ENCODE peak calls at places on chromosomes 13 and 19, in four cellular contexts. U is thoracic aorta, M is SK-N-SH, I is heart right ventricle. E is an unnamed sample.

GRCh38 chr19:34173145-34173956 is 1.0 kb downstream of the LSM14A start:
- DNase-seq in U (no peak), M (peak; percentile 36), I (peak; percentile 22), E (no peak)

GRCh38 chr13:63345835-63346234 is 1930.2 kb upstream of the PCDH20 start:
- DNase-seq in U (no peak), M (no peak), I (no peak), E (no peak)

GRCh38 chr19:39825531-39826076 is 8.4 kb downstream of the DYRK1B start:
- DNase-seq in U (no peak), M (no peak), I (no peak), E (no peak)

GRCh38 chr13:48828962-48829405 is 146.7 kb upstream of the FNDC3A start:
- DNase-seq in U (no peak), M (peak; percentile 6), I (no peak), E (no peak)

GRCh38 chr13:76856141-76856571 is 30.0 kb downstream of the KCTD12 start:
- DNase-seq in U (no peak), M (no peak), I (no peak), E (no peak)

GRCh38 chr13:59047546-59047945 is 1116.2 kb downstream of the DIAPH3 start:
- DNase-seq in U (no peak), M (no peak), I (no peak), E (no peak)

GRCh38 chr13:104831823-104832222 is 1703.6 kb downstream of the EFNB2 start:
- DNase-seq in U (no peak), M (no peak), I (no peak), E (no peak)

GRCh38 chr13:44306401-44307192 is 67.0 kb upstream of the SERP2 start:
- DNase-seq in U (no peak), M (no peak), I (peak; percentile 89), E (peak; percentile 81)

GRCh38 chr19:13987101-13987890 is 18.8 kb downstream of the RFX1 start:
- DNase-seq in U (no peak), M (peak; percentile 53), I (peak; percentile 51), E (no peak)

GRCh38 chr19:53772943-53773342 is 51.2 kb downstream of the NLRP12 start:
- DNase-seq in U (peak; percentile 9), M (peak; percentile 55), I (peak; percentile 38), E (peak; percentile 6)

GRCh38 chr13:110841846-110842245 is 73.0 kb downstream of the ANKRD10 start:
- DNase-seq in U (no peak), M (no peak), I (no peak), E (no peak)

GRCh38 chr19:2188708-2189385 is 25.1 kb downstream of the DOT1L start:
- DNase-seq in U (no peak), M (no peak), I (no peak), E (peak; percentile 15)

GRCh38 chr13:61950828-61951227 is 535.2 kb upstream of the PCDH20 start:
- DNase-seq in U (no peak), M (no peak), I (no peak), E (no peak)

GRCh38 chr19:44313231-44313630 is 8.4 kb upstream of the ZNF235 start:
- DNase-seq in U (no peak), M (no peak), I (no peak), E (no peak)

GRCh38 chr13:53238241-53238640 is 209.6 kb downstream of the OLFM4 start:
- DNase-seq in U (no peak), M (no peak), I (no peak), E (no peak)

GRCh38 chr19:7856277-7856581 is 18.0 kb downstream of the PRR36 start:
- DNase-seq in U (no peak), M (no peak), I (no peak), E (no peak)

GRCh38 chr13:93039131-93039530 is 187.5 kb upstream of the GPC6 start:
- DNase-seq in U (no peak), M (no peak), I (no peak), E (no peak)

GRCh38 chr19:49639401-49640112 is 386 bp downstream of the RRAS start:
- DNase-seq in U (no peak), M (no peak), I (peak; percentile 47), E (no peak)

GRCh38 chr19:741506-742131 is 9.3 kb upstream of the MISP start:
- DNase-seq in U (no peak), M (peak; percentile 71), I (no peak), E (no peak)

GRCh38 chr13:60411464-60411863 is 14.4 kb downstream of the TDRD3 start:
- DNase-seq in U (no peak), M (no peak), I (no peak), E (no peak)

GRCh38 chr13:109163052-109163413 is 533.6 kb downstream of the MYO16 start:
- DNase-seq in U (no peak), M (no peak), I (no peak), E (no peak)

GRCh38 chr13:27271572-27272096 is 1.0 kb downstream of the RASL11A start:
- DNase-seq in U (no peak), M (no peak), I (no peak), E (no peak)

GRCh38 chr19:29850482-29850881 is 38.7 kb downstream of the CCNE1 start:
- DNase-seq in U (no peak), M (no peak), I (no peak), E (no peak)

GRCh38 chr19:16091546-16092475 is 15.5 kb downstream of the TPM4 start:
- DNase-seq in U (no peak), M (no peak), I (no peak), E (no peak)

GRCh38 chr19:33282036-33282686 is 20.2 kb downstream of the CEBPA start:
- DNase-seq in U (no peak), M (no peak), I (no peak), E (no peak)

GRCh38 chr19:32309711-32310390 is 35.6 kb upstream of the ZNF507 start:
- DNase-seq in U (no peak), M (no peak), I (no peak), E (no peak)

GRCh38 chr19:10406191-10406590 is 2.8 kb upstream of the CDC37 start:
- DNase-seq in U (no peak), M (no peak), I (no peak), E (no peak)

GRCh38 chr19:10404888-10405808 is 1.8 kb upstream of the CDC37 start:
- DNase-seq in U (no peak), M (peak; percentile 42), I (no peak), E (no peak)

GRCh38 chr19:10403137-10404021 is at the start of gene CDC37:
- DNase-seq in U (peak; percentile 84), M (peak; percentile 98), I (peak; percentile 95), E (peak; percentile 91)

GRCh38 chr19:10408511-10409291 is 5.4 kb upstream of the CDC37 start:
- DNase-seq in U (no peak), M (peak; percentile 34), I (no peak), E (no peak)

DNA sequence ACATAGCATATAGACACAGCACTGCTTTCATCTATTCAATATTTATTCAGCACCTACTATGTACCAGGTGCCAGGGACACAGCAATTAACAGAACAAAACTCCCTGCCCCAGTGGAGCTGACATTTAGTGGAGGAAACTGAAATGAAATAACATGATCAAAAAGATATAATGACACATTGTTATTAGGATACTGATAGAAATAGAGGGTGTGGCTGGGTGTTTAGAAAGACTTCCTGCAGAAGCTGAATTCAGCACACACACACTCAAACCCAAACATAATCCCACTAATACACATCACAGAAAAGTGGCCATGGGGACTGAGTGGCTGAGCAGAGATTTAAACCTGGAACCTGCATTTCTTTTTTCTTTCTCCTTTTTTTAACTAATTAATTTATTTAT is 3.8 kb upstream of the CDC37 start:
- DNase-seq in U (no peak), M (no peak), I (no peak), E (no peak)
- H3K27ac ChIP-seq in U (no peak overlapping the region), M (no peak overlapping the region), I (peak overlapping the region; percentile 0), E (no peak overlapping the region)

GRCh38 chr19:42110658-42111057 is 21.6 kb downstream of the POU2F2 start:
- DNase-seq in U (no peak), M (no peak), I (no peak), E (no peak)
- H3K27ac ChIP-seq in U (no peak overlapping the region), M (peak overlapping the region; percentile 98), I (peak overlapping the region; percentile 26), E (peak overlapping the region; percentile 94)

DNA sequence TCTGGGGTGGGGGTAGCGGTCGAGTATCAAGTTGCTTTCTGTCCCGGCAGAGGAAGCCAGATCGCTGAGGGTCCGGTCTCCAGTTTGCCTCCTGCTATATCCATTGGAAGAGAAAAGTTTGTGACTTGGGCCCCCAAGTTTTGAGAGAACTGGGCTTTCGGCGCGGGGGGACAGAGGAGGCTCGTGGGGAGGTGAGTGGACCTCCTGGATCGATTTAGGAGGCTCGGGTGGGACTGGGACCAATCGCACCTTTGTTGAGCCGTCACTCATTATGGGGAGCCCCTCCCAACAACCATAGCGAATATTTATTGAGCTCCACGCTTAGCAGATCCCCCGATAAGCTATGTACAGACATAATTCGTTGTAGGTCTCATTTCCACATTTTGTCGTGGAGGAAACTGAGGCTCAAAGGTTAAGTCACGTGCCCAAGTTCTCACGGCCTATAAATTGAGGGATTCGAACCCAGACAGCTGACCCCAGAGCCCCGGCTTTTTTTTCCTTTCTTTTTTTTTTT is 909 bp downstream of the RFXANK start:
- DNase-seq in U (no peak), M (no peak), I (no peak), E (no peak)
- H3K27ac ChIP-seq in U (peak overlapping the region; percentile 99), M (peak overlapping the region; percentile 44), I (peak overlapping the region; percentile 100), E (no peak overlapping the region)

GRCh38 chr19:18439910-18440237 is 1.9 kb upstream of the ISYNA1 start:
- DNase-seq in U (no peak), M (no peak), I (no peak), E (no peak)
- H3K27ac ChIP-seq in U (peak overlapping the region; percentile 82), M (no peak overlapping the region), I (no peak overlapping the region), E (no peak overlapping the region)

DNA sequence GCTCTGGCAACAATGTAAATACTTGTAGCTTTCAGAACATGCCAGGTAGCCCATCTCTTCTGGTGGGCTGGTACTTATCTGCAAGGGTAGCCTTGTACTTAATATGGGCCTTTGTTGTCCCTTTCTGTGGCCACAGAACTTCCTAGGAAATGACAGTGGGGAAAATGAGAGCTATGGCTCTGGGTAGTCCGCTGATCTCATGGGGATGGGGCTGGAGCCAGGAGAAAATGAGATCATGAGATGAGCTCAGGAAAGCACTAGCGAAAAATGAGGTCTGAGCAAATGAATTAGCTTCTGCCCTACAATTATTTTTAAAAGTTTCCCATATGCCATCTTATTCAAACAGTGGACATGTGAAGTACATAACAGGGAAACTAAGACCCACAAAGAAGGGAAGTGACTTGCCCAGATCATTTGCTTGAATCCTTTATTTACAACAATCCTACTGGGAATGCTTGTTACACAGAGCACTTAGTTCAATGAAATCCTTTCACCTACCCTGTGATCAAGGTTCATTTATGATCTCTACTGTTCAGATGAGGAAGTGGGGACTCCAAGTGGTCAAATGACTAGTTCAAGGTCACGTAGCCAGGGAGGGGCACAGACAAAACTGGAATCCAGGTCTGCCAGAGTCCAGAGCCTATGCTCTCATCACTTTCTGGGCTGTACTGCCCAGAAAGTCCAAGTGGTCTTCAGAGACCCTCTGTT is 87.1 kb downstream of the PTPRS start:
- DNase-seq in U (no peak), M (no peak), I (no peak), E (no peak)
- H3K27ac ChIP-seq in U (peak overlapping the region; percentile 40), M (no peak overlapping the region), I (no peak overlapping the region), E (peak overlapping the region; percentile 47)